ENCODE peak calls at places on chromosomes 12 and 14, in eight cellular contexts. One of them, this sample, is unnamed.

GRCh38 chr14:50047274-50047676 is 69.1 kb downstream of the VCPKMT start:
- DNase-seq in neural progenitor cell: no peak
- DNase-seq in GM12865: peak
- DNase-seq in GM10248: peak
- DNase-seq in fibroblast of lung: no peak
- DNase-seq in AG10803: no peak
- DNase-seq in sigmoid colon: no peak
- DNase-seq in astrocyte of the spinal cord: no peak
- DNase-seq in this sample: no peak

GRCh38 chr14:72665259-72665658 is 228.6 kb downstream of the DPF3 start:
- DNase-seq in neural progenitor cell: no peak
- DNase-seq in GM12865: peak
- DNase-seq in GM10248: no peak
- DNase-seq in fibroblast of lung: peak
- DNase-seq in AG10803: peak
- DNase-seq in sigmoid colon: no peak
- DNase-seq in astrocyte of the spinal cord: peak
- DNase-seq in this sample: no peak

GRCh38 chr12:102182635-102183034 is 15.0 kb downstream of the PMCH start:
- DNase-seq in neural progenitor cell: no peak
- DNase-seq in GM12865: no peak
- DNase-seq in GM10248: no peak
- DNase-seq in fibroblast of lung: no peak
- DNase-seq in AG10803: no peak
- DNase-seq in sigmoid colon: no peak
- DNase-seq in astrocyte of the spinal cord: no peak
- DNase-seq in this sample: no peak

GRCh38 chr12:105539735-105540134 is 209.2 kb downstream of the C12orf75 start:
- DNase-seq in neural progenitor cell: no peak
- DNase-seq in GM12865: no peak
- DNase-seq in GM10248: no peak
- DNase-seq in fibroblast of lung: peak
- DNase-seq in AG10803: peak
- DNase-seq in sigmoid colon: no peak
- DNase-seq in astrocyte of the spinal cord: no peak
- DNase-seq in this sample: no peak

GRCh38 chr14:55698051-55698450 is 118.0 kb downstream of the KTN1 start:
- DNase-seq in neural progenitor cell: no peak
- DNase-seq in GM12865: no peak
- DNase-seq in GM10248: no peak
- DNase-seq in fibroblast of lung: no peak
- DNase-seq in AG10803: no peak
- DNase-seq in sigmoid colon: no peak
- DNase-seq in astrocyte of the spinal cord: no peak
- DNase-seq in this sample: no peak

GRCh38 chr12:26748741-26749431 is 84.1 kb downstream of the ITPR2 start:
- DNase-seq in neural progenitor cell: no peak
- DNase-seq in GM12865: peak
- DNase-seq in GM10248: peak
- DNase-seq in fibroblast of lung: peak
- DNase-seq in AG10803: no peak
- DNase-seq in sigmoid colon: no peak
- DNase-seq in astrocyte of the spinal cord: peak
- DNase-seq in this sample: no peak

GRCh38 chr14:71933026-71933587 is 878 bp downstream of the RGS6 start:
- DNase-seq in neural progenitor cell: peak
- DNase-seq in GM12865: peak
- DNase-seq in GM10248: no peak
- DNase-seq in fibroblast of lung: peak
- DNase-seq in AG10803: no peak
- DNase-seq in sigmoid colon: no peak
- DNase-seq in astrocyte of the spinal cord: no peak
- DNase-seq in this sample: no peak

GRCh38 chr14:30621354-30621953 is 665 bp upstream of the SCFD1 start:
- DNase-seq in neural progenitor cell: peak
- DNase-seq in GM12865: peak
- DNase-seq in GM10248: no peak
- DNase-seq in fibroblast of lung: peak
- DNase-seq in AG10803: peak
- DNase-seq in sigmoid colon: no peak
- DNase-seq in astrocyte of the spinal cord: no peak
- DNase-seq in this sample: no peak

GRCh38 chr12:103632554-103633216 is 45.6 kb downstream of the STAB2 start:
- DNase-seq in neural progenitor cell: peak
- DNase-seq in GM12865: peak
- DNase-seq in GM10248: peak
- DNase-seq in fibroblast of lung: no peak
- DNase-seq in AG10803: peak
- DNase-seq in sigmoid colon: no peak
- DNase-seq in astrocyte of the spinal cord: peak
- DNase-seq in this sample: peak

GRCh38 chr14:100019156-100019882 is 45.9 kb upstream of the EVL start:
- DNase-seq in neural progenitor cell: peak
- DNase-seq in GM12865: no peak
- DNase-seq in GM10248: no peak
- DNase-seq in fibroblast of lung: peak
- DNase-seq in AG10803: no peak
- DNase-seq in sigmoid colon: no peak
- DNase-seq in astrocyte of the spinal cord: peak
- DNase-seq in this sample: no peak

GRCh38 chr12:65280306-65280705 is 1.8 kb downstream of the MSRB3 start:
- DNase-seq in neural progenitor cell: no peak
- DNase-seq in GM12865: no peak
- DNase-seq in GM10248: no peak
- DNase-seq in fibroblast of lung: peak
- DNase-seq in AG10803: peak
- DNase-seq in sigmoid colon: no peak
- DNase-seq in astrocyte of the spinal cord: peak
- DNase-seq in this sample: no peak

GRCh38 chr12:51070004-51070403 is 13.4 kb downstream of the CSRNP2 start:
- DNase-seq in neural progenitor cell: no peak
- DNase-seq in GM12865: no peak
- DNase-seq in GM10248: no peak
- DNase-seq in fibroblast of lung: no peak
- DNase-seq in AG10803: peak
- DNase-seq in sigmoid colon: no peak
- DNase-seq in astrocyte of the spinal cord: no peak
- DNase-seq in this sample: no peak

DNA sequence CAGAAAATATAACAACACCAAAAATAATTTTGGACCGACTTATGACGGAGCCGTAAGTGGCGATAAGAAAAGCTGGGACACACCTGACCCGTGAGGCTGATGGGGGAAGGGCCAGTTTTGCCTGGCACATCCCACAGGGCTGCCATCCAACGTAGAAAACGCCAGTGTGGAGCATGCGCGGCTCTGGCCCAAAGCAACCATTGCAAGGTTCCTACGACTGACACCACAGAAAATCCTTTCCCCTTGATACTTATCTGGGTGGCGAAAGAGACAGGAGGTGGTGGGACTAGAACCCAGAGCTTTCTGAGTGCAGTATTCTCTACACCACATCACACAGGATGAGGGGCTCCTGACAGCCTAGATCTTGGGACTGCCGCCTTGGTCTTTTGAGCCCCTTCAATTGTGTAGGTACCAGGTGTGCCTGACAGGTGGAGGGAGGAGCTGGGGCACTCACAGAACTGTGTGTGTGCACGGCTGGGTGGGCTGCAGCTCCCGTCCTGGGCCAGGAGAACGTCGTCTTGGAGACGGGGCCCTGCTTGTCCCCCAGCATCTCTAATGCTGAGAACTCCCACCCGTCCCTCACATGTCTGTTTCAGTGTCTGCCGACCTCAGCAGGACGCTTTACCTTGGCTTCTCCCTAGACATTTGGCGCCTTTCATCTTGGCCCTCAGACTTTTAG is 17.4 kb upstream of the CACNA2D4 start:
- DNase-seq in neural progenitor cell: no peak
- DNase-seq in GM12865: no peak
- DNase-seq in GM10248: no peak
- DNase-seq in fibroblast of lung: no peak
- DNase-seq in AG10803: no peak
- DNase-seq in sigmoid colon: peak
- DNase-seq in astrocyte of the spinal cord: no peak
- DNase-seq in this sample: peak
- TF ChIP-seq CTCF in neural progenitor cell: no peak
- TF ChIP-seq CTCF in GM12865: no peak
- TF ChIP-seq CTCF in GM10248: no peak
- TF ChIP-seq CTCF in fibroblast of lung: no peak
- TF ChIP-seq CTCF in AG10803: no peak
- TF ChIP-seq CTCF in sigmoid colon: no peak
- TF ChIP-seq CTCF in astrocyte of the spinal cord: no peak
- TF ChIP-seq CTCF in this sample: no peak

GRCh38 chr12:107992016-107992415 is 137.1 kb upstream of the WSCD2 start:
- DNase-seq in neural progenitor cell: no peak
- DNase-seq in GM12865: no peak
- DNase-seq in GM10248: no peak
- DNase-seq in fibroblast of lung: no peak
- DNase-seq in AG10803: no peak
- DNase-seq in sigmoid colon: no peak
- DNase-seq in astrocyte of the spinal cord: no peak
- DNase-seq in this sample: no peak

GRCh38 chr12:107984973-107985372 is 144.1 kb upstream of the WSCD2 start:
- DNase-seq in neural progenitor cell: no peak
- DNase-seq in GM12865: no peak
- DNase-seq in GM10248: no peak
- DNase-seq in fibroblast of lung: no peak
- DNase-seq in AG10803: no peak
- DNase-seq in sigmoid colon: no peak
- DNase-seq in astrocyte of the spinal cord: no peak
- DNase-seq in this sample: no peak

GRCh38 chr12:107986183-107986582 is 142.9 kb upstream of the WSCD2 start:
- DNase-seq in neural progenitor cell: no peak
- DNase-seq in GM12865: no peak
- DNase-seq in GM10248: no peak
- DNase-seq in fibroblast of lung: no peak
- DNase-seq in AG10803: no peak
- DNase-seq in sigmoid colon: no peak
- DNase-seq in astrocyte of the spinal cord: no peak
- DNase-seq in this sample: no peak

GRCh38 chr12:107992870-107993451 is 136.1 kb upstream of the WSCD2 start:
- DNase-seq in neural progenitor cell: peak
- DNase-seq in GM12865: peak
- DNase-seq in GM10248: peak
- DNase-seq in fibroblast of lung: peak
- DNase-seq in AG10803: peak
- DNase-seq in sigmoid colon: no peak
- DNase-seq in astrocyte of the spinal cord: peak
- DNase-seq in this sample: peak

GRCh38 chr12:107990325-107990724 is 138.8 kb upstream of the WSCD2 start:
- DNase-seq in neural progenitor cell: peak
- DNase-seq in GM12865: peak
- DNase-seq in GM10248: peak
- DNase-seq in fibroblast of lung: no peak
- DNase-seq in AG10803: no peak
- DNase-seq in sigmoid colon: no peak
- DNase-seq in astrocyte of the spinal cord: no peak
- DNase-seq in this sample: peak
- TF ChIP-seq CTCF in neural progenitor cell: peak
- TF ChIP-seq CTCF in GM12865: peak
- TF ChIP-seq CTCF in GM10248: peak
- TF ChIP-seq CTCF in fibroblast of lung: peak
- TF ChIP-seq CTCF in AG10803: peak
- TF ChIP-seq CTCF in sigmoid colon: no peak
- TF ChIP-seq CTCF in astrocyte of the spinal cord: no peak
- TF ChIP-seq CTCF in this sample: peak

GRCh38 chr12:128613821-128614220 is 209.9 kb downstream of the SLC15A4 start:
- DNase-seq in neural progenitor cell: peak
- DNase-seq in GM12865: peak
- DNase-seq in GM10248: no peak
- DNase-seq in fibroblast of lung: no peak
- DNase-seq in AG10803: no peak
- DNase-seq in sigmoid colon: no peak
- DNase-seq in astrocyte of the spinal cord: no peak
- DNase-seq in this sample: no peak
- TF ChIP-seq CTCF in neural progenitor cell: peak
- TF ChIP-seq CTCF in GM12865: peak
- TF ChIP-seq CTCF in GM10248: peak
- TF ChIP-seq CTCF in fibroblast of lung: no peak
- TF ChIP-seq CTCF in AG10803: no peak
- TF ChIP-seq CTCF in sigmoid colon: no peak
- TF ChIP-seq CTCF in astrocyte of the spinal cord: no peak
- TF ChIP-seq CTCF in this sample: peak

GRCh38 chr12:106953352-106954260 is 2.1 kb upstream of the TMEM263 start:
- DNase-seq in neural progenitor cell: no peak
- DNase-seq in GM12865: no peak
- DNase-seq in GM10248: no peak
- DNase-seq in fibroblast of lung: peak
- DNase-seq in AG10803: no peak
- DNase-seq in sigmoid colon: no peak
- DNase-seq in astrocyte of the spinal cord: peak
- DNase-seq in this sample: no peak

GRCh38 chr12:106955377-106956047 is at the start of gene TMEM263:
- DNase-seq in neural progenitor cell: peak
- DNase-seq in GM12865: peak
- DNase-seq in GM10248: peak
- DNase-seq in fibroblast of lung: peak
- DNase-seq in AG10803: peak
- DNase-seq in sigmoid colon: peak
- DNase-seq in astrocyte of the spinal cord: peak
- DNase-seq in this sample: peak

GRCh38 chr12:106954462-106955376 is 988 bp upstream of the TMEM263 start:
- DNase-seq in neural progenitor cell: peak
- DNase-seq in GM12865: no peak
- DNase-seq in GM10248: no peak
- DNase-seq in fibroblast of lung: peak
- DNase-seq in AG10803: peak
- DNase-seq in sigmoid colon: peak
- DNase-seq in astrocyte of the spinal cord: no peak
- DNase-seq in this sample: peak

GRCh38 chr12:106957617-106958016 is 1.9 kb downstream of the TMEM263 start:
- DNase-seq in neural progenitor cell: no peak
- DNase-seq in GM12865: no peak
- DNase-seq in GM10248: no peak
- DNase-seq in fibroblast of lung: no peak
- DNase-seq in AG10803: no peak
- DNase-seq in sigmoid colon: no peak
- DNase-seq in astrocyte of the spinal cord: peak
- DNase-seq in this sample: no peak

DNA sequence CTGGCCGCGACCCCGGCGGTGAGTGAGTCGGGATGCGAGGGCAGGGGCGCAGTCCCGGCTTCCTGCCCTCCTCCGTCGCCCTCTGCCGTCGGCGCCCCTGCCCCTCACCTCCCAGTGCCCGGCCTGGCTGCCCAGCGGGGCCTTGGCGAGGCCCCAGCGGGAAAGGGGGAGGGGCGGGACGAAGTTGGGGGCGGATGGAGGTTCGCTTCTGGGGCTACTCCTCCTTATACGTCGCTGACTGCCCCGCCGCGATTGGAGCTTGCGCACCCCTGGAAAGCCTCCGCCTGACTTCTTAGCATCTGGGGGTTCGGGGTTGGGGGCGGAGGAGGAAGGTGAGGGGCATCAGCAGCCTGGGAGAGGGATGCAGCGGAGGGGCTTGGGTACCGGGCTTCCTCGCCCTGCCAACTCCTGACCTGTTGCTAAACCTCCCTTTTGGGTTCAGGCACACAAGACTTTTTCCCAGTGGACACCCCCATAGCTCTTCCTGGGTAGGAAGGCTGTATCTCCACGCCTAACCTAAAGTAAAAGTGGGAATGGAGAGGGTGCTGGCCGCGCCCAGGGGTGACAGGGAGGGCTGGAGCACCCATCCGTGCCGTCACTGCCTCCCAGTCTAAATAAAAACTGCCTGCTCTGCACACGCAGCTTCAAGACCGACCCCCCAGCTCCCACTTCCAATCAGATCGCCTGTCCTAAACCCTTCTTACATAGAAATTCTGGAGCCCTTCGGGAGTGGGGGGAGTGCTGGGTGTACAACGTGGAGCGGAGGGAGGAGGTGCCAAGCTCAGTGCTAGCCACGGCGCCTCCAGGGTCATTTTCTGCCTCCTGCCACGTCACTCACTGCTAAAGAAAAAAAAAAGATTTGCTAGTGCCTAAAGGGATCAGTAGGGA is 585 bp downstream of the TMEM263 start:
- DNase-seq in neural progenitor cell: peak
- DNase-seq in GM12865: peak
- DNase-seq in GM10248: peak
- DNase-seq in fibroblast of lung: peak
- DNase-seq in AG10803: peak
- DNase-seq in sigmoid colon: peak
- DNase-seq in astrocyte of the spinal cord: peak
- DNase-seq in this sample: peak
- TF ChIP-seq CTCF in neural progenitor cell: peak
- TF ChIP-seq CTCF in GM12865: no peak
- TF ChIP-seq CTCF in GM10248: peak
- TF ChIP-seq CTCF in fibroblast of lung: no peak
- TF ChIP-seq CTCF in AG10803: no peak
- TF ChIP-seq CTCF in sigmoid colon: no peak
- TF ChIP-seq CTCF in astrocyte of the spinal cord: peak
- TF ChIP-seq CTCF in this sample: no peak